ENCODE peak calls at places on chromosomes 6 and 20, in ten cellular contexts. O is AG04450, X is HFFc6, I is HCT116, E is fibroblast of lung, J is progenitor cell of endocrine pancreas, U is LoVo, W is mesothelial cell of epicardium, C is RWPE1, L is HT1080. D is an unnamed sample.
A peak's percentile ranks its signal among the peaks of the same experiment; 100 is the strongest.

GRCh38 chr6:108549741-108550140 is 11.0 kb upstream of the FOXO3 start:
- DNase-seq in E (no peak), J (no peak), O (no peak), I (no peak), L (no peak), W (no peak), C (no peak), U (no peak), X (no peak), D (no peak)

GRCh38 chr6:11632795-11633511 is 95.4 kb downstream of the TMEM170B start:
- DNase-seq in W (no peak), I (no peak), L (peak; percentile 61), C (no peak), X (peak; percentile 79), O (no peak), U (no peak), E (peak; percentile 90), J (no peak), D (no peak)

GRCh38 chr20:48051810-48052491 is 266.7 kb upstream of the SULF2 start:
- DNase-seq in C (peak; percentile 98), O (no peak), W (no peak), I (no peak), X (peak; percentile 3), E (peak; percentile 90), L (peak; percentile 32), J (no peak), U (peak; percentile 19), D (no peak)

GRCh38 chr20:19618711-19619110 is 139.3 kb upstream of the RIN2 start:
- DNase-seq in W (no peak), C (no peak), L (no peak), J (no peak), U (no peak), E (no peak), X (no peak), O (no peak), I (no peak), D (no peak)

GRCh38 chr20:51447097-51447764 is 95.3 kb downstream of the NFATC2 start:
- DNase-seq in X (peak; percentile 96), U (peak; percentile 37), E (peak; percentile 98), C (peak; percentile 96), O (peak; percentile 91), J (no peak), W (peak; percentile 56), I (peak; percentile 86), L (peak; percentile 92), D (no peak)

GRCh38 chr6:164051427-164051826 is 636.9 kb downstream of the QKI start:
- DNase-seq in U (no peak), I (no peak), L (no peak), C (peak; percentile 8), J (no peak), W (no peak), X (no peak), E (no peak), O (no peak), D (no peak)

GRCh38 chr6:169536446-169537170 is 165.2 kb downstream of the WDR27 start:
- DNase-seq in W (no peak), L (peak; percentile 77), I (no peak), X (peak; percentile 55), U (no peak), O (peak; percentile 53), J (no peak), C (no peak), E (peak; percentile 91), D (no peak)

GRCh38 chr6:35267897-35268296 is 8.4 kb downstream of the ZNF76 start:
- DNase-seq in O (no peak), J (no peak), I (no peak), X (no peak), C (no peak), E (no peak), L (no peak), U (no peak), W (no peak), D (no peak)

GRCh38 chr20:41618807-41619294 is 674 bp upstream of the CHD6 start:
- DNase-seq in C (no peak), U (no peak), L (no peak), J (no peak), O (no peak), I (no peak), X (no peak), E (peak; percentile 13), W (no peak), D (no peak)

GRCh38 chr6:150282806-150283205 is 86.0 kb upstream of the IYD start:
- DNase-seq in I (no peak), J (no peak), E (peak; percentile 72), U (no peak), X (no peak), W (no peak), L (no peak), O (no peak), C (no peak), D (no peak)

GRCh38 chr6:4107873-4108272 is 27.5 kb downstream of the ECI2 start:
- DNase-seq in O (no peak), L (no peak), W (no peak), X (no peak), U (no peak), J (no peak), C (no peak), I (no peak), E (no peak), D (no peak)

GRCh38 chr6:121522265-121522664 is 86.8 kb downstream of the GJA1 start:
- DNase-seq in J (no peak), W (no peak), C (peak; percentile 54), X (peak; percentile 92), L (peak; percentile 94), O (peak; percentile 86), U (no peak), I (no peak), E (peak; percentile 98), D (no peak)

GRCh38 chr20:41632896-41633295 is 14.7 kb upstream of the CHD6 start:
- DNase-seq in J (no peak), U (no peak), L (peak; percentile 75), X (peak; percentile 75), C (no peak), O (no peak), E (peak; percentile 85), I (no peak), W (no peak), D (no peak)

GRCh38 chr6:13183446-13184088 is 144.8 kb downstream of the TBC1D7 start:
- DNase-seq in O (no peak), C (no peak), U (no peak), E (no peak), I (no peak), L (no peak), J (no peak), X (no peak), W (no peak), D (no peak)

GRCh38 chr6:52016918-52017748 is 70.3 kb downstream of the PKHD1 start:
- DNase-seq in U (no peak), E (no peak), C (no peak), L (no peak), W (no peak), X (no peak), I (no peak), J (no peak), O (no peak), D (no peak)

GRCh38 chr20:23362392-23363256 is 642 bp downstream of the GZF1 start:
- DNase-seq in W (no peak), C (no peak), U (no peak), J (no peak), E (peak; percentile 34), X (peak; percentile 17), O (no peak), L (peak; percentile 32), I (no peak), D (no peak)

GRCh38 chr20:49658508-49658907 is 55.2 kb downstream of the B4GALT5 start:
- DNase-seq in X (no peak), U (no peak), J (no peak), O (no peak), C (no peak), E (no peak), L (no peak), I (no peak), W (no peak), D (no peak)

GRCh38 chr6:150368762-150369161 is at the start of gene IYD:
- DNase-seq in U (peak; percentile 46), I (no peak), J (no peak), X (no peak), O (no peak), E (no peak), W (no peak), L (no peak), C (no peak), D (no peak)

GRCh38 chr6:3293271-3294155 is 34.8 kb downstream of the PSMG4 start:
- DNase-seq in I (no peak), E (no peak), U (no peak), W (no peak), C (no peak), O (no peak), J (no peak), X (no peak), L (no peak), D (no peak)

GRCh38 chr6:12418946-12419345 is 128.8 kb downstream of the EDN1 start:
- DNase-seq in E (peak; percentile 10), W (no peak), I (no peak), X (no peak), L (no peak), O (no peak), C (no peak), J (no peak), U (no peak), D (no peak)

GRCh38 chr6:87641065-87641692 is 51.2 kb downstream of the ORC3 start:
- DNase-seq in I (no peak), L (no peak), U (no peak), X (no peak), C (no peak), E (no peak), W (no peak), J (no peak), O (no peak), D (no peak)

GRCh38 chr6:33339193-33339592 is 21.6 kb upstream of the ZBTB22 start:
- DNase-seq in W (no peak), L (no peak), E (no peak), O (no peak), C (no peak), X (no peak), J (no peak), U (no peak), I (no peak), D (no peak)

GRCh38 chr6:118882314-118882905 is 11.5 kb upstream of the ASF1A start:
- DNase-seq in O (no peak), C (no peak), E (no peak), J (no peak), X (no peak), W (no peak), U (no peak), I (no peak), L (no peak), D (no peak)

GRCh38 chr6:27126046-27126814 is 121.3 kb upstream of the PRSS16 start:
- DNase-seq in W (no peak), E (no peak), X (no peak), C (no peak), U (no peak), L (no peak), J (no peak), I (no peak), O (no peak), D (no peak)

GRCh38 chr6:29011276-29011734 is 6.2 kb upstream of the ZNF311 start:
- DNase-seq in J (no peak), O (no peak), I (no peak), L (no peak), U (peak; percentile 32), W (peak; percentile 55), E (peak; percentile 69), X (peak; percentile 58), C (peak; percentile 49), D (no peak)

GRCh38 chr6:125944434-125944816 is 12.1 kb upstream of the HINT3 start:
- DNase-seq in C (no peak), J (no peak), W (no peak), U (peak; percentile 52), O (no peak), L (no peak), X (peak; percentile 32), E (peak; percentile 71), I (no peak), D (no peak)

GRCh38 chr6:52109073-52109635 is 21.7 kb upstream of the PKHD1 start:
- DNase-seq in O (no peak), E (no peak), J (no peak), C (no peak), L (no peak), I (no peak), X (no peak), U (no peak), W (no peak), D (no peak)

GRCh38 chr20:18712116-18712515 is 101.5 kb upstream of the SCP2D1 start:
- DNase-seq in J (no peak), I (no peak), W (no peak), L (no peak), O (no peak), U (no peak), X (no peak), C (no peak), E (no peak), D (no peak)